ENCODE peak calls at places on chromosomes 2 and 18, in five cellular contexts. X is fibroblast of lung; W is PC-9; M is spleen; G is CD4-positive, alpha-beta memory T cell. R is an unnamed sample. For H3K4me1 and H3K9me3, the result is how much of the 10 kb centered on the place peaks cover.

GRCh38 chr2:105556366-105556765 is 157.5 kb upstream of the FHL2 start:
- DNase-seq in X (no peak), W (no peak), M (no peak), G (no peak), R (no peak)

GRCh38 chr2:38600242-38600891 is 2.4 kb downstream of the HNRNPLL start:
- DNase-seq in X (no peak), W (no peak), M (no peak), G (no peak), R (no peak)

GRCh38 chr2:150063950-150064549 is 423.4 kb downstream of the RND3 start:
- DNase-seq in X (no peak), W (no peak), M (no peak), G (no peak), R (no peak)

GRCh38 chr2:1814616-1815015 is 70.3 kb upstream of the PXDN start:
- DNase-seq in X (no peak), W (no peak), M (no peak), G (no peak), R (no peak)

GRCh38 chr2:85390941-85391669 is 19.1 kb downstream of the CAPG start:
- DNase-seq in X (peak), W (no peak), M (peak), G (peak), R (peak)

GRCh38 chr18:13500891-13501887 is 225.2 kb downstream of the FAM210A start:
- DNase-seq in X (peak), W (no peak), M (no peak), G (no peak), R (no peak)

GRCh38 chr18:52160652-52161051 is 179.3 kb upstream of the DCC start:
- DNase-seq in X (no peak), W (peak), M (no peak), G (no peak), R (no peak)

GRCh38 chr18:56873441-56874140 is 222.4 kb downstream of the WDR7 start:
- DNase-seq in X (no peak), W (no peak), M (no peak), G (peak), R (no peak)

GRCh38 chr2:118065927-118066326 is 22.3 kb upstream of the INSIG2 start:
- DNase-seq in X (no peak), W (no peak), M (no peak), G (no peak), R (no peak)

GRCh38 chr2:26702025-26702424 is 9.5 kb downstream of the KCNK3 start:
- DNase-seq in X (no peak), W (no peak), M (no peak), G (no peak), R (no peak)

GRCh38 chr18:21509062-21509461 is 91.4 kb downstream of the ESCO1 start:
- DNase-seq in X (no peak), W (no peak), M (no peak), G (no peak), R (no peak)

GRCh38 chr2:37394263-37394662 is 49.8 kb downstream of the QPCT start:
- DNase-seq in X (no peak), W (no peak), M (no peak), G (no peak), R (no peak)

GRCh38 chr2:217993055-217993645 is 9.6 kb downstream of the TNS1 start:
- DNase-seq in X (peak), W (peak), M (no peak), G (no peak), R (no peak)

GRCh38 chr18:49399003-49399402 is 61.4 kb downstream of the DYM start:
- DNase-seq in X (no peak), W (no peak), M (no peak), G (no peak), R (no peak)

GRCh38 chr18:23609390-23610008 is 23.2 kb upstream of the NPC1 start:
- DNase-seq in X (no peak), W (peak), M (no peak), G (no peak), R (no peak)

GRCh38 chr2:33062665-33063249 is 116.0 kb downstream of the LTBP1 start:
- DNase-seq in X (no peak), W (no peak), M (no peak), G (no peak), R (no peak)

GRCh38 chr18:50410894-50411293 is 36.0 kb downstream of the SKA1 start:
- DNase-seq in X (peak), W (no peak), M (no peak), G (no peak), R (no peak)

GRCh38 chr18:49189772-49190171 is 239.0 kb upstream of the SMAD7 start:
- DNase-seq in X (no peak), W (no peak), M (no peak), G (no peak), R (no peak)

GRCh38 chr2:202278036-202278760 is 12.6 kb downstream of the NOP58 start:
- DNase-seq in X (peak), W (peak), M (no peak), G (no peak), R (no peak)

GRCh38 chr2:228735697-228736096 is 535.4 kb downstream of the PID1 start:
- DNase-seq in X (no peak), W (no peak), M (no peak), G (no peak), R (no peak)

GRCh38 chr2:217538719-217539118 is 464.1 kb downstream of the TNS1 start:
- DNase-seq in X (no peak), W (no peak), M (no peak), G (no peak), R (no peak)

GRCh38 chr2:42598656-42599267 is 30.3 kb downstream of the MTA3 start:
- DNase-seq in X (no peak), W (no peak), M (no peak), G (no peak), R (no peak)

GRCh38 chr2:184372484-184372883 is 225.8 kb upstream of the ZNF804A start:
- DNase-seq in X (no peak), W (peak), M (no peak), G (no peak), R (no peak)

GRCh38 chr2:225100269-225100668 is 58.0 kb upstream of the DOCK10 start:
- DNase-seq in X (no peak), W (no peak), M (no peak), G (no peak), R (no peak)

GRCh38 chr2:225317191-225317590 is 82.3 kb upstream of the NYAP2 start:
- DNase-seq in X (no peak), W (no peak), M (no peak), G (no peak), R (no peak)

GRCh38 chr2:222313816-222314215 is 15.0 kb upstream of the PAX3 start:
- DNase-seq in X (no peak), W (no peak), M (no peak), G (no peak), R (no peak)

GRCh38 chr2:145423809-145424208 is 903.9 kb upstream of the ZEB2 start:
- DNase-seq in X (no peak), W (no peak), M (no peak), G (no peak), R (no peak)

GRCh38 chr2:96508521-96509113 is 3.5 kb upstream of the NEURL3 start:
- DNase-seq in X (no peak), W (no peak), M (no peak), G (no peak), R (no peak)

GRCh38 chr18:27712066-27712465 is 464.9 kb downstream of the CDH2 start:
- DNase-seq in X (no peak), W (no peak), M (no peak), G (no peak), R (no peak)

GRCh38 chr18:64409511-64409910 is 260.6 kb upstream of the LINC00305 start:
- DNase-seq in X (peak), W (no peak), M (no peak), G (no peak), R (no peak)

GRCh38 chr18:70671889-70672551 is 383.2 kb downstream of the SOCS6 start:
- DNase-seq in X (no peak), W (no peak), M (no peak), G (no peak), R (no peak)

GRCh38 chr18:2564373-2564772 is 6.9 kb downstream of the METTL4 start:
- DNase-seq in X (no peak), W (no peak), M (no peak), G (no peak), R (no peak)

GRCh38 chr2:112627060-112628040 is 18.4 kb upstream of the SLC20A1 start:
- DNase-seq in X (peak), W (peak), M (no peak), G (no peak), R (no peak)

GRCh38 chr2:44290271-44290670 is 15.0 kb downstream of the SLC3A1 start:
- DNase-seq in X (peak), W (no peak), M (no peak), G (no peak), R (no peak)

GRCh38 chr2:179891237-179891636 is 29.8 kb upstream of the ZNF385B start:
- DNase-seq in X (no peak), W (no peak), M (no peak), G (no peak), R (no peak)

GRCh38 chr2:163187995-163188655 is 349.6 kb upstream of the KCNH7 start:
- DNase-seq in X (no peak), W (no peak), M (no peak), G (no peak), R (no peak)

GRCh38 chr2:7773362-7773973 is 856.3 kb downstream of the RNF144A start:
- DNase-seq in X (no peak), W (peak), M (no peak), G (no peak), R (no peak)

GRCh38 chr2:158994920-158995676 is 26.7 kb downstream of the TANC1 start:
- DNase-seq in X (no peak), W (no peak), M (no peak), G (no peak), R (no peak)

GRCh38 chr2:232872826-232873225 is 2.8 kb downstream of the SNORC start:
- DNase-seq in X (no peak), W (no peak), M (no peak), G (no peak), R (no peak)

GRCh38 chr2:18422416-18423165 is 137.9 kb downstream of the RDH14 start:
- DNase-seq in X (peak), W (no peak), M (no peak), G (no peak), R (no peak)
- H3K4me1 ChIP-seq in X (under half), W (under half), M (under half), G (under half), R (under half)

GRCh38 chr2:172574965-172575364 is 19.1 kb downstream of the PDK1 start:
- DNase-seq in X (no peak), W (no peak), M (no peak), G (no peak), R (no peak)
- H3K9me3 ChIP-seq in X (under half), W (under half), M (under half), G (under half), R (under half)

GRCh38 chr2:88764850-88765153 is 73.3 kb downstream of the RPIA start:
- DNase-seq in X (no peak), W (no peak), M (no peak), G (no peak), R (no peak)

GRCh38 chr2:88764141-88764849 is 72.8 kb downstream of the RPIA start:
- DNase-seq in X (no peak), W (no peak), M (no peak), G (no peak), R (no peak)

GRCh38 chr2:88760819-88761598 is 69.5 kb downstream of the RPIA start:
- DNase-seq in X (no peak), W (no peak), M (no peak), G (no peak), R (no peak)

DNA sequence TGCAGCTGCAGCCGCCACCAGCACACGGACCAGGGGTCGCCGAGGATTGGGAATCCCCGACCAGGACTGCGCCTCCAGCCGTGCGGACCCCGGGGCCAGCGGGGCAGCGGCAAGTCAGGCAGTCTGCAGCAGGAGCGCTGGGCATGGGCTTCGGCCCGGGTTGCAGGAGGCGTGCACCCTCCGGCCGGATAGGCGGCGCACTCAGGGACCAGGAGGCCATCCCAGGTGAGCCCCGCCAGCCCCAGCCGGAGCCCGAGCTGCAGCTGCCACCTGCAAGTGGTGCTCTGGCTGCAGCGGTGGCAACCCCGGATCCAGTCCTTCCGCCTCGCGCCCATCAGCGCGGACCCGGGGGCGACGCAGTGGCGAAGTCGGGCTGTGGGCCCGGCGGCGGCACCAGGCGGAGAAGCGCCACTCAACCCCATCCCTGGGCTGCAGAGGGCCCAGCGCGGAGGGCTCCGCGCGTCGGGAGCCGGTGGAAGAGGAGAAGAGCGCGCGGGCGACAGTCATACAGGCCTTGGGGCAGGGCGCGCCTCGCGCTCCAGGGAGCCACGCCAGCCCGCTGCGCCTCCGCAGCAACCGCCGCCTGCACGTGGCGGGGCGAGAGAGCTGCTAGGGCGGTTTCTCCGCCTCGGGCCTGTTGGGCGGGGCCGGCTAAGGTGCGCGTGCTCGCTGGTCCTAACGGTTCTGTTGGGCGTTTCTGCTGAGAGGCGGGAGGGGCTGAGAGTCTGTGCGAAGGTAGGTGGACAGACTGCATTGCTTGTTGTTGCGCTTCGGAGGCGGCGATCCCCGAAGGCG is 73.9 kb downstream of the RPIA start:
- DNase-seq in X (peak), W (no peak), M (peak), G (no peak), R (no peak)
- H3K4me3 ChIP-seq in X (no peak), W (no peak), M (peak), G (no peak), R (no peak)

GRCh38 chr2:47040662-47041061 is 114.4 kb downstream of the STPG4 start:
- DNase-seq in X (no peak), W (no peak), M (no peak), G (no peak), R (no peak)
- H3K4me1 ChIP-seq in X (half or more), W (half or more), M (half or more), G (under half), R (under half)

DNA sequence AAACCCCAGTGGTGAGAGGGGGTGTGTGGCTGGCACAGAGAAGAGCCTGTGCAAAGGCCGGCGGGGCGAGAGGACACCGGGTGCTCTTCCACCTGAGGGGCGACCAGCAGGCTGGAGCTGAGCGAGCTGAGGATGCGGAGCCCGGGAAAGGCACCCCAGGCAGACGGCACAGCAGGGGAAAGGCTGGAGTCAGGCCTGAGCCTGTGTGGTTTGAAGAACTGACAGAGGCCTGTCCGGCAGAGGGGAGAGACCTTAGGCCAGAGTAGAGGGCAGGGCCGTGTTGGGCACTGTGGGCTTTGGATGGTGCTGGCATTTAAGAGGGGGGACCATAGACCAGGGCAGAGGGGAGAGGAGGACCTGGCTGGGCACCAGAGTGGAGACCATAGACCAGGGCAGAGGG is 149.8 kb downstream of the RTP5 start:
- DNase-seq in X (no peak), W (no peak), M (peak), G (no peak), R (no peak)
- H3K9me3 ChIP-seq in X (under half), W (under half), M (under half), G (under half), R (under half)

GRCh38 chr2:234691226-234691600 is 194.3 kb upstream of the ARL4C start:
- DNase-seq in X (no peak), W (no peak), M (no peak), G (no peak), R (no peak)
- H3K4me3 ChIP-seq in X (no peak), W (no peak), M (no peak), G (no peak), R (no peak)

GRCh38 chr2:69168144-69168813 is 155.3 kb downstream of the ANTXR1 start:
- DNase-seq in X (no peak), W (no peak), M (no peak), G (no peak), R (no peak)
- H3K4me1 ChIP-seq in X (under half), W (under half), M (under half), G (under half), R (under half)

GRCh38 chr2:135066710-135067109 is 14.6 kb downstream of the RAB3GAP1 start:
- DNase-seq in X (no peak), W (no peak), M (no peak), G (no peak), R (no peak)
- H3K9me3 ChIP-seq in X (under half), W (under half), M (under half), G (under half), R (under half)

R was measured in CD8-positive, alpha-beta memory T cell.